ENCODE peak calls at places on chromosomes 16 and 17, in nine cellular contexts. I is WERI-Rb-1; Z is activated CD4-positive, alpha-beta memory T cell treated with anti-CD3 and anti-CD28 coated beads for 36 hours; Y is substantia nigra; S is stimulated activated CD4-positive, alpha-beta T cell treated with anti-CD3 and anti-CD28 coated beads, Interleukin-1b, Interleukin-23, amount 100 ng/mL, for 1 hour; G is nephron progenitor cell; U is GM10248; K is lower leg skin; E is ACHN. P is an unnamed sample.

GRCh38 chr16:87622756-87623319 is 20.5 kb downstream of the JPH3 start:
- DNase-seq in Z (no peak), K (no peak), I (no peak), S (no peak), U (no peak), E (no peak), G (no peak), Y (no peak), P (no peak)

GRCh38 chr16:19700319-19700781 is 17.7 kb downstream of the KNOP1 start:
- DNase-seq in Y (no peak), U (no peak), Z (no peak), K (no peak), I (no peak), S (no peak), E (peak), G (no peak), P (no peak)

GRCh38 chr16:85514295-85514600 is 98.9 kb upstream of the GSE1 start:
- DNase-seq in Y (peak), S (no peak), Z (no peak), K (no peak), E (no peak), I (no peak), U (no peak), G (no peak), P (no peak)

GRCh38 chr17:69485126-69485724 is 70.7 kb downstream of the MAP2K6 start:
- DNase-seq in G (no peak), I (no peak), Y (no peak), S (no peak), U (no peak), E (no peak), Z (no peak), K (no peak), P (no peak)

GRCh38 chr17:79844869-79845600 is 5.8 kb upstream of the CBX4 start:
- DNase-seq in I (peak), Z (peak), U (peak), K (no peak), Y (peak), E (peak), S (no peak), G (peak), P (peak)

GRCh38 chr16:30951785-30952184 is 2.9 kb downstream of the ORAI3 start:
- DNase-seq in Y (no peak), E (no peak), Z (no peak), S (no peak), K (no peak), I (no peak), U (no peak), G (no peak), P (no peak)

GRCh38 chr17:66689192-66689591 is 145.7 kb upstream of the CACNG5 start:
- DNase-seq in U (no peak), G (no peak), S (no peak), Z (no peak), K (no peak), E (no peak), Y (no peak), I (no peak), P (no peak)

GRCh38 chr16:56833243-56833970 is 31.6 kb upstream of the SLC12A3 start:
- DNase-seq in K (no peak), U (no peak), I (no peak), E (no peak), S (no peak), Z (peak), Y (no peak), G (no peak), P (no peak)

GRCh38 chr16:87735270-87736002 is 30.4 kb downstream of the KLHDC4 start:
- DNase-seq in E (no peak), U (no peak), S (no peak), I (no peak), Z (no peak), Y (no peak), G (no peak), K (no peak), P (no peak)

GRCh38 chr17:76953926-76954325 is 85.7 kb downstream of the MGAT5B start:
- DNase-seq in U (no peak), I (no peak), Z (no peak), K (no peak), G (no peak), Y (no peak), E (no peak), S (no peak), P (no peak)

GRCh38 chr16:27455700-27456099 is 53.7 kb downstream of the IL21R start:
- DNase-seq in E (no peak), I (no peak), S (no peak), Z (peak), K (no peak), U (no peak), G (no peak), Y (no peak), P (no peak)

P was measured in iPS-NIHi11.